ENCODE peak calls at places on chromosomes 7 and 10, in four cellular contexts. One of them, this sample, is unnamed.

GRCh38 chr7:129989466-129989865 is 36.7 kb upstream of the UBE2H start:
- DNase-seq in WTC11: no peak
- DNase-seq in K562: no peak
- DNase-seq in HepG2: no peak
- DNase-seq in this sample: no peak

GRCh38 chr7:112550468-112551060 is 69.8 kb downstream of the LSMEM1 start:
- DNase-seq in WTC11: no peak
- DNase-seq in K562: peak
- DNase-seq in HepG2: peak
- DNase-seq in this sample: peak

GRCh38 chr7:40815512-40815911 is 680.7 kb downstream of the SUGCT start:
- DNase-seq in WTC11: no peak
- DNase-seq in K562: no peak
- DNase-seq in HepG2: no peak
- DNase-seq in this sample: no peak

GRCh38 chr7:110119883-110120581 is 970.9 kb upstream of the LRRN3 start:
- DNase-seq in WTC11: no peak
- DNase-seq in K562: no peak
- DNase-seq in HepG2: no peak
- DNase-seq in this sample: no peak

GRCh38 chr7:16129431-16130126 is 291.8 kb downstream of the CRPPA start:
- DNase-seq in WTC11: no peak
- DNase-seq in K562: no peak
- DNase-seq in HepG2: no peak
- DNase-seq in this sample: no peak

GRCh38 chr7:52917982-52918578 is 117.4 kb upstream of the POM121L12 start:
- DNase-seq in WTC11: peak
- DNase-seq in K562: peak
- DNase-seq in HepG2: no peak
- DNase-seq in this sample: peak

GRCh38 chr7:128880791-128881457 is 18.3 kb downstream of the ATP6V1F start:
- DNase-seq in WTC11: peak
- DNase-seq in K562: no peak
- DNase-seq in HepG2: no peak
- DNase-seq in this sample: no peak

GRCh38 chr7:56110611-56111010 is 4.3 kb upstream of the CHCHD2 start:
- DNase-seq in WTC11: no peak
- DNase-seq in K562: no peak
- DNase-seq in HepG2: no peak
- DNase-seq in this sample: no peak

GRCh38 chr10:116706281-116706680 is 36.1 kb downstream of the HSPA12A start:
- DNase-seq in WTC11: no peak
- DNase-seq in K562: no peak
- DNase-seq in HepG2: no peak
- DNase-seq in this sample: no peak

GRCh38 chr10:116707981-116708380 is 34.4 kb downstream of the HSPA12A start:
- DNase-seq in WTC11: no peak
- DNase-seq in K562: no peak
- DNase-seq in HepG2: no peak
- DNase-seq in this sample: no peak

GRCh38 chr10:116702165-116702564 is 40.2 kb downstream of the HSPA12A start:
- DNase-seq in WTC11: no peak
- DNase-seq in K562: no peak
- DNase-seq in HepG2: no peak
- DNase-seq in this sample: no peak

GRCh38 chr10:116705498-116705897 is 36.9 kb downstream of the HSPA12A start:
- DNase-seq in WTC11: no peak
- DNase-seq in K562: no peak
- DNase-seq in HepG2: no peak
- DNase-seq in this sample: no peak

DNA sequence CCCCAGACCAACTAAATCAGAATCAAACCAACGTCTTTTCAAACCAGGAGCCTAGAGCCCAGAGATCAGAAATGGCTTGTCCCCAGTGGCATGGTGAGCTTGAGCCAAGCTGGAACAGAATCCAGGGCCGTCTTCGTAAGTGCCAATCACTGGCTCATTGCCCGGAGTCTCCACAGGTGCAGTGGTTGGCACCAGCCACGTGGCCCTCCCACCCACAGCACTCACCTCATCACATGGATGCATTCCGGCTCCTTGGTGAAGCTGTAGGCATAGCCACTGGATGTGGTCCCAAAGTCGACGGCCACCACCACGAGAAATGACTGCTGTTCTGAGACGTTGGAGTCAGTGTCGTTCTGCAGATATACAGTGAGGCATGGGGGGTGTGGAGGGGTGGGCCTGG is 37.4 kb downstream of the HSPA12A start:
- DNase-seq in WTC11: no peak
- DNase-seq in K562: no peak
- DNase-seq in HepG2: no peak
- DNase-seq in this sample: no peak
- TF ChIP-seq NR3C1 in WTC11: no peak
- TF ChIP-seq NR3C1 in K562: no peak
- TF ChIP-seq NR3C1 in HepG2: no peak
- TF ChIP-seq NR3C1 in this sample: no peak

GRCh38 chr7:5143106-5143505 is 46.9 kb upstream of the WIPI2 start:
- DNase-seq in WTC11: no peak
- DNase-seq in K562: no peak
- DNase-seq in HepG2: no peak
- DNase-seq in this sample: no peak

GRCh38 chr7:5143935-5144903 is 45.8 kb upstream of the WIPI2 start:
- DNase-seq in WTC11: peak
- DNase-seq in K562: peak
- DNase-seq in HepG2: no peak
- DNase-seq in this sample: no peak

DNA sequence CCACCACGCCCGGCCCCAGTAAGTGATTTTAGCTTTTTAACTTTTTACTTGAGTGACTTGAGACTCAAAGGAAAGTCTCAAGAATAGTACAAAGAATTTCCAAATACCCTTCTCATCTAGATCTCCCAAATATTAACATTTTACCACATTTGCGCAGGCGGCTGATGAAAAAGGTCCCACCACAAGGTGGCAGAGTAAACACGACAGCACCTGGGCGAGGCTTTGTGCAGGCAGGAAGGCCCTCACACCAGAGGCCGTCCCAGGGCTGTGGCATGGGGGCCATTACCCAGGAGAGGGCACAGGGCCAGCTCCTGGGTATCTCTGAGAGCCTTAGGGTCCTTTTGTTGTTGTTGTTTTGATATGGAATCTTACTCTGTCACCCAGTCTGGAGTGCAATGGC is 50.0 kb upstream of the WIPI2 start:
- DNase-seq in WTC11: peak
- DNase-seq in K562: peak
- DNase-seq in HepG2: peak
- DNase-seq in this sample: peak
- TF ChIP-seq NR3C1 in WTC11: no peak
- TF ChIP-seq NR3C1 in K562: no peak
- TF ChIP-seq NR3C1 in HepG2: no peak
- TF ChIP-seq NR3C1 in this sample: no peak

GRCh38 chr10:98223874-98224273 is 44.1 kb downstream of the LOXL4 start:
- DNase-seq in WTC11: no peak
- DNase-seq in K562: no peak
- DNase-seq in HepG2: no peak
- DNase-seq in this sample: no peak

GRCh38 chr10:98225000-98225399 is 43.0 kb downstream of the LOXL4 start:
- DNase-seq in WTC11: no peak
- DNase-seq in K562: no peak
- DNase-seq in HepG2: no peak
- DNase-seq in this sample: no peak

GRCh38 chr10:98226508-98227144 is 41.4 kb downstream of the LOXL4 start:
- DNase-seq in WTC11: no peak
- DNase-seq in K562: peak
- DNase-seq in HepG2: no peak
- DNase-seq in this sample: no peak

DNA sequence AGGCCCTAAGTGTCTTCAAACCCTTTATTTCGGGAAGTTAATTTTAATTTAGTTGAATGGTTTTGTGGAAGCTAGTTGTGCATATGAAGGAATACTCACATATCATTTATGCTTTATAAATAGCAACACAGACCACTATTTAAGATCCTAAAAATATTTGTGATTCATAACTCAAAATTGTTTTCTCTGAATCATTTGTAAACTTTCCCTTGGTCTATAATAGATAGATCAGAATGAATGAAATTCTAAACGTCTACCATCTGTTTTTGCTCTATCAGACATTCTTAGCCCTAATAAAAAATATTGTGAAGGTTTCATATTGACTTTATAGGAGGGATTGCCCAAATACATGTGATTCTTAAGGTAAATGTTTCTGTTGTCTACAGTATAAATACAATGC is 43.5 kb downstream of the LOXL4 start:
- DNase-seq in WTC11: no peak
- DNase-seq in K562: no peak
- DNase-seq in HepG2: no peak
- DNase-seq in this sample: no peak
- TF ChIP-seq NR3C1 in WTC11: no peak
- TF ChIP-seq NR3C1 in K562: no peak
- TF ChIP-seq NR3C1 in HepG2: no peak
- TF ChIP-seq NR3C1 in this sample: no peak

GRCh38 chr10:95333997-95334792 is 43.4 kb upstream of the PDLIM1 start:
- DNase-seq in WTC11: no peak
- DNase-seq in K562: peak
- DNase-seq in HepG2: no peak
- DNase-seq in this sample: peak
- TF ChIP-seq NR3C1 in WTC11: no peak
- TF ChIP-seq NR3C1 in K562: no peak
- TF ChIP-seq NR3C1 in HepG2: no peak
- TF ChIP-seq NR3C1 in this sample: no peak

DNA sequence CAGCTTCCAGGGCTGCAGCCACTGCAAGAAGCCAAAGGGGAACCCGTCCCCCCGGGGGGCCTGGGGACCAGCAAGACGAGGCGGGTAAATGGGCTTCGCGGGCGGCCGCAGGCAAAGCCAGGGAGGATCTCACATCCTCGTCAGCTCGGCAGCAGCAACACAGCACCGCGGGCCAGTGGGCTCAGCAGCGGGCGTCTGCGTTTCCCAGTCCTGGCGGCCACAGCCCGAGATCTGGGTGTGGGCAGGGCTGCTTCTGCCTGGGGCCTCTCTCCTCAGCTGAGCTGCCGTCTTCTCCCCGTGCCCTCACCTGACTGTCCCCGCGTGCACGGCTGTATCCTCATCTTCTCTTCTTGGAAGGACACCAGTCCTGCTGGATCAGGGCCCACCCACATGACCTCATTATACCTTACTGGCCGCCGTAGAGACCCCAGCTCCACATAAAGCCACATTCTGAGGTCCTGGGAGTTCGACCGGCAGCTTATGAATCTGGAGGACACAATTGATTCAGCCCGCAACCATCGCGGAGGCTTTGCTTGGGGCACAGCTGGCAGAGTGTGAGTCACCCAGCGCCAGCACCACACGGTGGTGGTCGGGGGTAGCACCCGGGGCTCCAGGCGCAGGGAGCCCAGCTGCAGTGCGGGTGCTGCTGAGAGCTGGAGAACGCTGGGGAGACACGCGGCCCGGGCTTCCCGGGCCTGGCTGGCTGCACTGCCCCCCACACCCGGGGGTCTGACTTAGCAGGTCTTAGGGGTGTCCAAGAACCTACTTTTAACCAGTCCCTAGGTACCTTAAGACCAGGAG is 88.1 kb downstream of the PAXIP1 start:
- DNase-seq in WTC11: peak
- DNase-seq in K562: no peak
- DNase-seq in HepG2: no peak
- DNase-seq in this sample: no peak
- TF ChIP-seq NR3C1 in WTC11: no peak
- TF ChIP-seq NR3C1 in K562: no peak
- TF ChIP-seq NR3C1 in HepG2: no peak
- TF ChIP-seq NR3C1 in this sample: no peak

DNA sequence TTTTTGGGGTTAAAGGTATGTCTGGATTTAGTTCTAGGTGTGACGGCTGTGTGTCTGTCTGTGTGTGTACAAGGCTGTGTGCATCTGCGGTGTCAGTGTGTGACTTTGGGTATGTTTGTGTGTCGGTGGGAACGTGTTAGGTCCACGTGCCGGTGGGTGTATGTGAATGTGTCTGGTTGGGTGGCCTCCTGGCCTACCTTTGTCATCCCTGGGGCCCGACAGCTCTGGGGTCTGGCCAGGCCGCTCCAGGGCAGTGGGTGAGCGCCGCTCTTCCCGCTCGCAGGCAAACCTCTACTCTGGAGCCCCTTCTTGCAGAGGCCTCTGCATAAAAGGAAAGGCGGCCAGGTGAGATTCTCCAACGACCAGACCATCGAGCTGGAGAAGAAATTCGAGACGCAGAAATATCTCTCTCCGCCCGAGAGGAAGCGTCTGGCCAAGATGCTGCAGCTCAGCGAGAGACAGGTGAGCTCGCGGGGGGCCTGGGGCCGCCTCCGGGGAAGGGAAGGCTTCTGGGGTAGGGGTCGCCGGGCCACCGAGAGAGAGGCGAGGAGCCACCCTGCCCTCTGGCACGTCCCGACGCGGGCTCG is 2.4 kb downstream of the HHEX start:
- DNase-seq in WTC11: peak
- DNase-seq in K562: no peak
- DNase-seq in HepG2: no peak
- DNase-seq in this sample: no peak
- TF ChIP-seq NR3C1 in WTC11: no peak
- TF ChIP-seq NR3C1 in K562: no peak
- TF ChIP-seq NR3C1 in HepG2: no peak
- TF ChIP-seq NR3C1 in this sample: no peak

DNA sequence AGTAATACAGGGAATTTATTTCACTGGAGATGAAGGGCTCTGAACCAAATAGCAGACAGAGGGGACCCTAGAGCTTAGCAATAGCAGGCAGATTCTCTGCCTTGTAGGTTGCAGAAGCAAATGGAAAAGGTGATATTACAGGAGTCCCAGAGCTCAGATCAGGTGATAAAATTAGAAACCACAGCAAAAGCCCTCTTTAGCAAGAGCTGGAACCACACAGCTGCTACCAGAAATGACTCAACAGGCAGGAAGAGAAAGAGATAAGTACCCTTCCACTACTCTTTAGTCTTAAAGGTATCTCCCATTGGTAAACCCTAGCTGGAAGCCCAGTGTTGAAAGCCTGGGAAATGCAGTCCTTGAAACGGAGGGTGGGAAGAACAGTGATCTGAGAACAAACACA is 535.6 kb upstream of the GHITM start:
- DNase-seq in WTC11: no peak
- DNase-seq in K562: no peak
- DNase-seq in HepG2: no peak
- DNase-seq in this sample: no peak
- TF ChIP-seq NR3C1 in WTC11: no peak
- TF ChIP-seq NR3C1 in K562: no peak
- TF ChIP-seq NR3C1 in HepG2: no peak
- TF ChIP-seq NR3C1 in this sample: no peak